ENCODE peak calls at places on chromosomes 12 and 14, in eight cellular contexts. I is fibroblast of the aortic adventitia, A is spleen, K is pancreas, V is HL-60, J is GM12865, Y is vagina, Z is breast epithelium. W is an unnamed sample.

GRCh38 chr14:89617471-89618291 is 200.6 kb upstream of the FOXN3 start:
- DNase-seq in I (peak; percentile 73), A (no peak), K (peak; percentile 47), V (no peak), J (peak; percentile 66), Y (no peak), Z (no peak), W (peak; percentile 46)

GRCh38 chr12:6830286-6830892 is 2.2 kb downstream of the P3H3 start:
- DNase-seq in I (no peak), A (peak; percentile 76), K (no peak), V (no peak), J (no peak), Y (no peak), Z (no peak), W (no peak)

GRCh38 chr12:5971194-5971850 is 26.3 kb upstream of the ANO2 start:
- DNase-seq in I (no peak), A (no peak), K (no peak), V (no peak), J (no peak), Y (peak; percentile 93), Z (no peak), W (no peak)

GRCh38 chr12:63037721-63038120 is 102.8 kb upstream of the PPM1H start:
- DNase-seq in I (no peak), A (no peak), K (no peak), V (no peak), J (no peak), Y (no peak), Z (no peak), W (no peak)

GRCh38 chr14:103803661-103804060 is 43.7 kb downstream of the PPP1R13B start:
- DNase-seq in I (peak; percentile 19), A (no peak), K (no peak), V (no peak), J (no peak), Y (no peak), Z (no peak), W (peak; percentile 87)

GRCh38 chr12:122293081-122293480 is 26.8 kb upstream of the VPS33A start:
- DNase-seq in I (no peak), A (no peak), K (no peak), V (no peak), J (peak; percentile 84), Y (no peak), Z (no peak), W (no peak)

GRCh38 chr12:54853933-54854538 is at the start of gene MUCL1:
- DNase-seq in I (peak; percentile 75), A (no peak), K (no peak), V (peak; percentile 73), J (peak; percentile 78), Y (no peak), Z (no peak), W (peak; percentile 80)

GRCh38 chr14:54447231-54447692 is 6.1 kb upstream of the CNIH1 start:
- DNase-seq in I (peak; percentile 53), A (no peak), K (no peak), V (peak; percentile 93), J (no peak), Y (no peak), Z (no peak), W (peak; percentile 93)

GRCh38 chr12:92502417-92503028 is 200.3 kb upstream of the PLEKHG7 start:
- DNase-seq in I (peak; percentile 11), A (no peak), K (no peak), V (peak; percentile 72), J (peak; percentile 88), Y (no peak), Z (no peak), W (peak; percentile 19)

GRCh38 chr12:77433799-77434198 is 368.4 kb upstream of the E2F7 start:
- DNase-seq in I (no peak), A (no peak), K (no peak), V (no peak), J (no peak), Y (no peak), Z (no peak), W (no peak)

GRCh38 chr14:92754956-92755355 is 6.5 kb upstream of the LGMN start:
- DNase-seq in I (no peak), A (no peak), K (no peak), V (no peak), J (no peak), Y (no peak), Z (no peak), W (no peak)

GRCh38 chr14:101004176-101004575 is 100.7 kb upstream of the RTL1 start:
- DNase-seq in I (no peak), A (peak; percentile 55), K (no peak), V (no peak), J (no peak), Y (no peak), Z (no peak), W (no peak)

GRCh38 chr12:54285150-54286041 is 4.9 kb downstream of the HNRNPA1 start:
- DNase-seq in I (peak; percentile 38), A (no peak), K (no peak), V (no peak), J (no peak), Y (no peak), Z (no peak), W (no peak)

GRCh38 chr12:129381717-129382116 is 522.1 kb downstream of the TMEM132D start:
- DNase-seq in I (no peak), A (no peak), K (no peak), V (no peak), J (no peak), Y (no peak), Z (no peak), W (no peak)

GRCh38 chr14:87049886-87050820 is 942.8 kb downstream of the GALC start:
- DNase-seq in I (peak; percentile 54), A (no peak), K (no peak), V (peak; percentile 9), J (peak; percentile 1), Y (no peak), Z (no peak), W (peak; percentile 89)

GRCh38 chr12:32988982-32989381 is 92.4 kb upstream of the PKP2 start:
- DNase-seq in I (no peak), A (no peak), K (no peak), V (no peak), J (no peak), Y (no peak), Z (no peak), W (peak; percentile 14)

GRCh38 chr12:89899651-89900050 is 191.0 kb upstream of the ATP2B1 start:
- DNase-seq in I (no peak), A (no peak), K (no peak), V (no peak), J (no peak), Y (no peak), Z (no peak), W (no peak)

GRCh38 chr12:42235426-42235825 is 2.6 kb downstream of the YAF2 start:
- DNase-seq in I (no peak), A (no peak), K (no peak), V (no peak), J (peak; percentile 16), Y (no peak), Z (no peak), W (no peak)

DNA sequence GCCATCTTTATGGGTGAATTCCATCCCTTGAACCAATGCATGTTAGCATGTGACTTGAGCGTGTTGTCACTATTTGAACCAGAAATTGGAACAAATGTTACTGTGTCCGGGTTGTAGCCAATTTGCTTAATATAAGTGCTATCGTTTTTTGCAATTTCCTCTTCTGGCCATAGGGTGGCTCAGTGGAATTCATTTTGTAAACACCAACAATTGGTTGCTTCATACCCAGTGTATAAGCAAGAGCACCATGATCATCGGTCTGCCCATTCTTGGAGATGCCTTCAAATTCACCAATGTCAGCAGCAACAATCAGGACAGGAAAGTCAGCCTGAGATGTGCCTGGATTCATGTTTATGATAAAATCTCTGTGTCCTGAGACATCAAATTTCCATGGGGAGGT is 5.0 kb upstream of the NEDD1 start:
- DNase-seq in I (no peak), A (no peak), K (no peak), V (no peak), J (peak; percentile 39), Y (no peak), Z (no peak), W (no peak)
- TF ChIP-seq CTCF in I (no peak), A (no peak), K (no peak), V (no peak), J (peak; percentile 7), Y (no peak), Z (no peak), W (no peak)

DNA sequence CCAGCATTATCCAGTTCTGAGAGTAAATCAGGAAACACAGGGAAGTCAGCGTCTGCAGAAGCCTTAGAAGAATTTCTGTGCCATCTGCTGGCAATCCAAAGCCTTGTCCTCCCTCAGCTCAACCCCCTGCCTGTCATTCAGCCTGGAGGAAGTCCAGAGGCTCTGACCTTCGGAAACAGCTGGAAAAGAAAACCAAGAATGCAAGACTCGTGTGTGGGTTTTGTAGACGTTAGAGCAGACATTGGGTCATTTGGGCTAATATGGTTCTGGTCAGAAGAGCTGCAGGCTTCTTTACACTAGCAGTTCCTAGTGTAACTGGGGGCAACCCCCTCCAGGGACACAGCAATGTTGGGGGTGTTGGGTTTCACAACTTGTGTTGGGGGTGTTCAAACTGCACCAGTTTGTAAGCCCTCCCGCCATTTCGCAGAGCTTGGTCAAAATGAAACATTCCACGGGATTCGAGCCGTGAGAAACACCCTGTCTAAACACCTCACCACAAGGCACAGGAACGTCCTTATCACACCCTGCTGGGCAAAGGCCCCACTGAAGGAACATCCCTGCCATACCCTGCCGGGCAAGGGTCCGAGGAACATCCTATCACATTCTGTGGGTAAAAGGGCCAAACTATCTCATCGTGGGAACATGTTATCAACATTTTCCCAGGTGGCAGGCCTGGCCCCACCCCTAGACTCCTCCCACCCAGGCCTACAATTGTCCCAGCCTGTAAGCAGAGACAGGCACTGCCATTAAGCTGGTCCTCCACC is 21.0 kb upstream of the SERPINA4 start:
- DNase-seq in I (peak; percentile 22), A (no peak), K (no peak), V (no peak), J (peak; percentile 61), Y (peak; percentile 28), Z (no peak), W (no peak)
- TF ChIP-seq CTCF in I (no peak), A (no peak), K (no peak), V (no peak), J (no peak), Y (no peak), Z (no peak), W (no peak)

DNA sequence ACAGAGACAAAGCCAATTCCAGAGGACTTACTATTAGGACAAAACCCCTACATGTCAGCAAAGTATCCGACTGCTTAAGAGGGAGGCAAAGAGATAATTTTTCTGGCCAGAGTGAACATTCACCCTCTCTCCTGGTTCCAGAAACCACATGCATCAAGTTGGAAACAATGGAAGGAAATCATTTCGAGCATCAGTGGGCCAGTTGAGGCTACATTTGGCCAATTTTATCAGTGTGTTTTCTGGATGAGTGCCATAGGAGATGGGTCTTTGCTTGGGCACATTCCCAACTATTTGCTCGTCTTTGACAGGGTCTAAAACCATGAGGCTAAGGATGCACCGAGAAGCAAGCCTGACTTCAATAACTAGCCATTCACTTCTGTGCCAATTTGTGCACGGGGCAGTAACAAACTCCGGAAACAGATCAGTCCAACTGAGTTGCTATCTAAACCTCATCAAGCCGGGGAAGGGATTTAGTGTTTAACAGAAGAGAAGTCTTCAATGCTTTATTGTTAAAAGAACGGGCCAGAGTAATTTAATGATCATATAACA is 17.4 kb downstream of the EGLN3 start:
- DNase-seq in I (peak; percentile 31), A (no peak), K (no peak), V (no peak), J (no peak), Y (no peak), Z (no peak), W (no peak)
- TF ChIP-seq CTCF in I (no peak), A (no peak), K (no peak), V (no peak), J (no peak), Y (no peak), Z (no peak), W (no peak)

GRCh38 chr12:14756331-14757143 is 46.7 kb downstream of the WBP11 start:
- DNase-seq in I (no peak), A (no peak), K (no peak), V (no peak), J (no peak), Y (no peak), Z (no peak), W (no peak)
- TF ChIP-seq CTCF in I (peak; percentile 27), A (no peak), K (no peak), V (no peak), J (no peak), Y (no peak), Z (no peak), W (peak; percentile 29)